ENCODE peak calls at places on chromosomes 3 and 15, in four cellular contexts. One of them, this sample, is unnamed. For H3K9me3 and H3K4me1, the result is how much of the 10 kb centered on the place peaks cover.

GRCh38 chr15:72796515-72797337 is 13.2 kb upstream of the ADPGK start:
- DNase-seq in A549: peak
- DNase-seq in kidney: peak
- DNase-seq in left ventricle myocardium inferior: peak
- DNase-seq in this sample: peak

GRCh38 chr15:39453500-39454073 is 127.3 kb upstream of the THBS1 start:
- DNase-seq in A549: no peak
- DNase-seq in kidney: no peak
- DNase-seq in left ventricle myocardium inferior: no peak
- DNase-seq in this sample: no peak

GRCh38 chr3:94176886-94177285 is 114.0 kb downstream of the NSUN3 start:
- DNase-seq in A549: no peak
- DNase-seq in kidney: no peak
- DNase-seq in left ventricle myocardium inferior: no peak
- DNase-seq in this sample: peak

GRCh38 chr3:71152892-71153265 is 430.6 kb downstream of the FOXP1 start:
- DNase-seq in A549: no peak
- DNase-seq in kidney: no peak
- DNase-seq in left ventricle myocardium inferior: no peak
- DNase-seq in this sample: no peak

GRCh38 chr15:55277116-55277564 is 12.5 kb downstream of the RAB27A start:
- DNase-seq in A549: no peak
- DNase-seq in kidney: no peak
- DNase-seq in left ventricle myocardium inferior: no peak
- DNase-seq in this sample: no peak

GRCh38 chr3:132034486-132035464 is at the start of gene CPNE4:
- DNase-seq in A549: peak
- DNase-seq in kidney: peak
- DNase-seq in left ventricle myocardium inferior: peak
- DNase-seq in this sample: peak

GRCh38 chr3:87287025-87287424 is 10.6 kb upstream of the POU1F1 start:
- DNase-seq in A549: no peak
- DNase-seq in kidney: no peak
- DNase-seq in left ventricle myocardium inferior: no peak
- DNase-seq in this sample: no peak

GRCh38 chr3:46092704-46093085 is 65.4 kb upstream of the XCR1 start:
- DNase-seq in A549: no peak
- DNase-seq in kidney: no peak
- DNase-seq in left ventricle myocardium inferior: no peak
- DNase-seq in this sample: no peak

GRCh38 chr15:40873625-40874561 is at the start of gene RHOV:
- DNase-seq in A549: peak
- DNase-seq in kidney: peak
- DNase-seq in left ventricle myocardium inferior: peak
- DNase-seq in this sample: peak

GRCh38 chr3:67593761-67594234 is 60.6 kb downstream of the SUCLG2 start:
- DNase-seq in A549: peak
- DNase-seq in kidney: no peak
- DNase-seq in left ventricle myocardium inferior: no peak
- DNase-seq in this sample: peak

GRCh38 chr3:35784162-35784561 is 144.8 kb downstream of the ARPP21 start:
- DNase-seq in A549: no peak
- DNase-seq in kidney: no peak
- DNase-seq in left ventricle myocardium inferior: no peak
- DNase-seq in this sample: no peak

GRCh38 chr3:185153170-185153733 is 392 bp upstream of the C3orf70 start:
- DNase-seq in A549: no peak
- DNase-seq in kidney: peak
- DNase-seq in left ventricle myocardium inferior: no peak
- DNase-seq in this sample: no peak

GRCh38 chr3:99966657-99967420 is 147.5 kb downstream of the FILIP1L start:
- DNase-seq in A549: no peak
- DNase-seq in kidney: no peak
- DNase-seq in left ventricle myocardium inferior: no peak
- DNase-seq in this sample: peak

GRCh38 chr3:42575137-42575741 is 6.5 kb downstream of the SEC22C start:
- DNase-seq in A549: no peak
- DNase-seq in kidney: no peak
- DNase-seq in left ventricle myocardium inferior: no peak
- DNase-seq in this sample: no peak

GRCh38 chr3:138187296-138188012 is at the start of gene ARMC8:
- DNase-seq in A549: peak
- DNase-seq in kidney: peak
- DNase-seq in left ventricle myocardium inferior: peak
- DNase-seq in this sample: peak

GRCh38 chr3:120824613-120825012 is 82.1 kb downstream of the GTF2E1 start:
- DNase-seq in A549: no peak
- DNase-seq in kidney: no peak
- DNase-seq in left ventricle myocardium inferior: no peak
- DNase-seq in this sample: no peak

GRCh38 chr15:70806992-70807712 is 43.8 kb upstream of the UACA start:
- DNase-seq in A549: no peak
- DNase-seq in kidney: peak
- DNase-seq in left ventricle myocardium inferior: peak
- DNase-seq in this sample: no peak

GRCh38 chr3:112378989-112379692 is 46.2 kb downstream of the CD200 start:
- DNase-seq in A549: no peak
- DNase-seq in kidney: no peak
- DNase-seq in left ventricle myocardium inferior: no peak
- DNase-seq in this sample: peak

GRCh38 chr15:78937132-78937739 is 7.6 kb downstream of the CTSH start:
- DNase-seq in A549: no peak
- DNase-seq in kidney: peak
- DNase-seq in left ventricle myocardium inferior: peak
- DNase-seq in this sample: no peak

GRCh38 chr3:156218353-156218744 is 98.0 kb downstream of the KCNAB1 start:
- DNase-seq in A549: no peak
- DNase-seq in kidney: no peak
- DNase-seq in left ventricle myocardium inferior: no peak
- DNase-seq in this sample: no peak

GRCh38 chr15:77654975-77655374 is 22.3 kb upstream of the LINGO1 start:
- DNase-seq in A549: peak
- DNase-seq in kidney: no peak
- DNase-seq in left ventricle myocardium inferior: no peak
- DNase-seq in this sample: no peak

GRCh38 chr3:136189043-136189442 is 7.1 kb downstream of the MSL2 start:
- DNase-seq in A549: no peak
- DNase-seq in kidney: no peak
- DNase-seq in left ventricle myocardium inferior: no peak
- DNase-seq in this sample: no peak
- H3K9me3 ChIP-seq in A549: under half
- H3K9me3 ChIP-seq in kidney: under half
- H3K9me3 ChIP-seq in left ventricle myocardium inferior: under half
- H3K9me3 ChIP-seq in this sample: under half

GRCh38 chr3:187046033-187046432 is 93.3 kb downstream of the RPL39L start:
- DNase-seq in A549: no peak
- DNase-seq in kidney: no peak
- DNase-seq in left ventricle myocardium inferior: no peak
- DNase-seq in this sample: no peak
- H3K4me1 ChIP-seq in A549: under half
- H3K4me1 ChIP-seq in kidney: under half
- H3K4me1 ChIP-seq in left ventricle myocardium inferior: under half
- H3K4me1 ChIP-seq in this sample: under half

GRCh38 chr3:177221734-177222133 is 24.5 kb upstream of the TBL1XR1 start:
- DNase-seq in A549: no peak
- DNase-seq in kidney: no peak
- DNase-seq in left ventricle myocardium inferior: no peak
- DNase-seq in this sample: no peak

GRCh38 chr3:177228601-177229190 is 31.4 kb upstream of the TBL1XR1 start:
- DNase-seq in A549: no peak
- DNase-seq in kidney: no peak
- DNase-seq in left ventricle myocardium inferior: no peak
- DNase-seq in this sample: no peak

GRCh38 chr3:177229791-177230190 is 32.5 kb upstream of the TBL1XR1 start:
- DNase-seq in A549: no peak
- DNase-seq in kidney: no peak
- DNase-seq in left ventricle myocardium inferior: no peak
- DNase-seq in this sample: peak

GRCh38 chr3:177220136-177220974 is 23.1 kb upstream of the TBL1XR1 start:
- DNase-seq in A549: no peak
- DNase-seq in kidney: no peak
- DNase-seq in left ventricle myocardium inferior: no peak
- DNase-seq in this sample: no peak

GRCh38 chr3:177224406-177224805 is 27.1 kb upstream of the TBL1XR1 start:
- DNase-seq in A549: no peak
- DNase-seq in kidney: no peak
- DNase-seq in left ventricle myocardium inferior: no peak
- DNase-seq in this sample: no peak
- H3K9me3 ChIP-seq in A549: under half
- H3K9me3 ChIP-seq in kidney: under half
- H3K9me3 ChIP-seq in left ventricle myocardium inferior: under half
- H3K9me3 ChIP-seq in this sample: under half

GRCh38 chr15:98787936-98788757 is 139.8 kb downstream of the IGF1R start:
- DNase-seq in A549: peak
- DNase-seq in kidney: no peak
- DNase-seq in left ventricle myocardium inferior: no peak
- DNase-seq in this sample: no peak
- H3K4me1 ChIP-seq in A549: half or more
- H3K4me1 ChIP-seq in kidney: half or more
- H3K4me1 ChIP-seq in left ventricle myocardium inferior: half or more
- H3K4me1 ChIP-seq in this sample: under half